ENCODE peak calls at places on chromosomes 4 and X, in five cellular contexts. B is HCT116, L is breast epithelium, K is prostate gland, Y is PC-3. F is an unnamed sample.

GRCh38 chr4:152501846-152502536 is 33.9 kb downstream of the FBXW7 start:
- DNase-seq in B (no peak), L (no peak), K (no peak), Y (no peak), F (no peak)

GRCh38 chrX:49862093-49862492 is 17.2 kb upstream of the USP27X start:
- DNase-seq in B (no peak), L (no peak), K (no peak), Y (no peak), F (no peak)

GRCh38 chr4:150874386-150875226 is 140.5 kb downstream of the LRBA start:
- DNase-seq in B (no peak), L (no peak), K (no peak), Y (no peak), F (no peak)

GRCh38 chrX:19017271-19017670 is 33.4 kb upstream of the PHKA2 start:
- DNase-seq in B (no peak), L (no peak), K (no peak), Y (peak; percentile 63), F (no peak)

GRCh38 chr4:126752702-126753101 is 880.1 kb upstream of the INTU start:
- DNase-seq in B (no peak), L (no peak), K (no peak), Y (no peak), F (no peak)

GRCh38 chr4:26176621-26177121 is 144.1 kb upstream of the RBPJ start:
- DNase-seq in B (no peak), L (no peak), K (no peak), Y (no peak), F (no peak)

GRCh38 chr4:77631276-77631675 is 25.7 kb downstream of the CXCL13 start:
- DNase-seq in B (no peak), L (no peak), K (no peak), Y (no peak), F (no peak)

GRCh38 chrX:28922106-28922505 is 334.9 kb downstream of the IL1RAPL1 start:
- DNase-seq in B (no peak), L (no peak), K (no peak), Y (no peak), F (no peak)

GRCh38 chr4:22695011-22695410 is 2.3 kb downstream of the GBA3 start:
- DNase-seq in B (no peak), L (no peak), K (no peak), Y (no peak), F (no peak)

GRCh38 chr4:110112056-110112455 is 86.4 kb downstream of the ELOVL6 start:
- DNase-seq in B (no peak), L (no peak), K (no peak), Y (no peak), F (no peak)

GRCh38 chr4:31601793-31602192 is 881.6 kb downstream of the PCDH7 start:
- DNase-seq in B (no peak), L (no peak), K (no peak), Y (no peak), F (no peak)

GRCh38 chr4:31905363-31905762 is 1185.2 kb downstream of the PCDH7 start:
- DNase-seq in B (no peak), L (no peak), K (no peak), Y (no peak), F (no peak)

GRCh38 chr4:73662709-73663546 is 42.7 kb upstream of the RASSF6 start:
- DNase-seq in B (peak; percentile 21), L (no peak), K (no peak), Y (peak; percentile 91), F (no peak)

GRCh38 chrX:39705299-39705698 is 392.5 kb downstream of the BCOR start:
- DNase-seq in B (peak; percentile 29), L (peak; percentile 78), K (peak; percentile 39), Y (peak; percentile 87), F (peak; percentile 67)

GRCh38 chrX:23937100-23937499 is 29.3 kb downstream of the CXorf58 start:
- DNase-seq in B (no peak), L (no peak), K (no peak), Y (no peak), F (no peak)

GRCh38 chrX:11541510-11541909 is 124.2 kb downstream of the ARHGAP6 start:
- DNase-seq in B (no peak), L (no peak), K (no peak), Y (no peak), F (no peak)

GRCh38 chr4:87014284-87014782 is 79.5 kb downstream of the AFF1 start:
- DNase-seq in B (no peak), L (no peak), K (no peak), Y (peak; percentile 14), F (no peak)

GRCh38 chr4:140704392-140704955 is 51.7 kb downstream of the TBC1D9 start:
- DNase-seq in B (no peak), L (no peak), K (no peak), Y (no peak), F (no peak)

GRCh38 chr4:138209094-138209493 is 33.1 kb downstream of the SLC7A11 start:
- DNase-seq in B (no peak), L (no peak), K (no peak), Y (no peak), F (no peak)

GRCh38 chr4:4490041-4490440 is 51.8 kb downstream of the STX18 start:
- DNase-seq in B (no peak), L (no peak), K (no peak), Y (peak; percentile 8), F (no peak)

GRCh38 chrX:25068340-25068739 is 52.6 kb upstream of the ARX start:
- DNase-seq in B (no peak), L (no peak), K (no peak), Y (no peak), F (no peak)

GRCh38 chr4:70688795-70689231 is 481 bp downstream of the UTP3 start:
- DNase-seq in B (no peak), L (no peak), K (no peak), Y (no peak), F (no peak)

GRCh38 chr4:134057356-134057755 is 144.2 kb downstream of the PABPC4L start:
- DNase-seq in B (no peak), L (no peak), K (no peak), Y (no peak), F (no peak)

GRCh38 chrX:39946822-39947221 is 150.9 kb downstream of the BCOR start:
- DNase-seq in B (no peak), L (no peak), K (no peak), Y (peak; percentile 77), F (peak; percentile 8)

GRCh38 chr4:159390648-159391047 is 287.8 kb downstream of the RAPGEF2 start:
- DNase-seq in B (peak; percentile 63), L (no peak), K (peak; percentile 16), Y (peak; percentile 97), F (peak; percentile 91)

GRCh38 chr4:184167576-184167975 is 50.1 kb downstream of the ENPP6 start:
- DNase-seq in B (no peak), L (no peak), K (no peak), Y (no peak), F (no peak)

GRCh38 chr4:185730387-185730786 is 81.6 kb downstream of the SORBS2 start:
- DNase-seq in B (no peak), L (no peak), K (no peak), Y (no peak), F (no peak)

GRCh38 chrX:40099046-40099968 is 1.5 kb upstream of the BCOR start:
- DNase-seq in B (no peak), L (no peak), K (peak; percentile 16), Y (no peak), F (no peak)

GRCh38 chr4:42865572-42866189 is 26.8 kb upstream of the GRXCR1 start:
- DNase-seq in B (peak; percentile 29), L (no peak), K (peak; percentile 48), Y (peak; percentile 75), F (no peak)

GRCh38 chr4:65028592-65028991 is 619.3 kb upstream of the TECRL start:
- DNase-seq in B (no peak), L (no peak), K (no peak), Y (no peak), F (no peak)

GRCh38 chr4:184503869-184504300 is 29.5 kb upstream of the IRF2 start:
- DNase-seq in B (no peak), L (no peak), K (no peak), Y (no peak), F (no peak)

GRCh38 chr4:86895692-86896488 is 3.7 kb upstream of the C4orf36 start:
- DNase-seq in B (peak; percentile 61), L (no peak), K (peak; percentile 58), Y (peak; percentile 82), F (no peak)

GRCh38 chr4:186743261-186743660 is 19.6 kb upstream of the FAT1 start:
- DNase-seq in B (no peak), L (no peak), K (no peak), Y (no peak), F (no peak)

GRCh38 chrX:110145854-110146253 is 142.9 kb downstream of the TMEM164 start:
- DNase-seq in B (no peak), L (no peak), K (no peak), Y (peak; percentile 44), F (no peak)

GRCh38 chr4:88793473-88793872 is 95.8 kb upstream of the NAP1L5 start:
- DNase-seq in B (no peak), L (no peak), K (no peak), Y (no peak), F (no peak)

GRCh38 chr4:123113193-123113592 is 190.8 kb upstream of the NUDT6 start:
- DNase-seq in B (no peak), L (no peak), K (no peak), Y (no peak), F (no peak)

GRCh38 chr4:123109129-123109528 is 186.7 kb upstream of the NUDT6 start:
- DNase-seq in B (no peak), L (no peak), K (no peak), Y (no peak), F (no peak)

GRCh38 chr4:123110147-123110546 is 187.8 kb upstream of the NUDT6 start:
- DNase-seq in B (no peak), L (no peak), K (no peak), Y (no peak), F (no peak)

GRCh38 chr4:123107444-123108252 is 185.3 kb upstream of the NUDT6 start:
- DNase-seq in B (no peak), L (no peak), K (no peak), Y (no peak), F (no peak)

GRCh38 chr4:123110685-123111084 is 188.3 kb upstream of the NUDT6 start:
- DNase-seq in B (no peak), L (no peak), K (no peak), Y (peak; percentile 56), F (no peak)
- H3K27ac ChIP-seq in B (no peak overlapping the region), L (no peak overlapping the region), K (no peak overlapping the region), Y (peak overlapping the region; percentile 37), F (no peak overlapping the region)

GRCh38 chrX:77174680-77175336 is 272.4 kb upstream of the FGF16 start:
- DNase-seq in B (no peak), L (no peak), K (no peak), Y (peak; percentile 44), F (no peak)
- H3K9me3 ChIP-seq in B (no peaks in the 10 kb centered on the region), L (peaks cover 11% of the 10 kb centered on the region), K (no peaks in the 10 kb centered on the region), Y (peaks cover 4% of the 10 kb centered on the region), F (no peaks in the 10 kb centered on the region)

GRCh38 chr4:182320092-182320491 is 76.9 kb downstream of the TENM3 start:
- DNase-seq in B (no peak), L (no peak), K (no peak), Y (no peak), F (no peak)
- H3K27ac ChIP-seq in B (no peak overlapping the region), L (no peak overlapping the region), K (no peak overlapping the region), Y (no peak overlapping the region), F (no peak overlapping the region)

GRCh38 chrX:42770566-42770965 is 7.4 kb downstream of the PPP1R2C start:
- DNase-seq in B (no peak), L (no peak), K (no peak), Y (no peak), F (no peak)

GRCh38 chrX:42776195-42776594 is 1.8 kb downstream of the PPP1R2C start:
- DNase-seq in B (no peak), L (no peak), K (no peak), Y (no peak), F (no peak)

GRCh38 chrX:42772874-42773273 is 5.1 kb downstream of the PPP1R2C start:
- DNase-seq in B (no peak), L (no peak), K (no peak), Y (no peak), F (no peak)

GRCh38 chrX:42771836-42772335 is 6.1 kb downstream of the PPP1R2C start:
- DNase-seq in B (no peak), L (no peak), K (no peak), Y (no peak), F (no peak)
- H3K9me3 ChIP-seq in B (no peaks in the 10 kb centered on the region), L (no peaks in the 10 kb centered on the region), K (no peaks in the 10 kb centered on the region), Y (no peaks in the 10 kb centered on the region), F (no peaks in the 10 kb centered on the region)